ENCODE peak calls at places on chromosomes 7 and 10, in four cellular contexts. P is ovary, N is fibroblast of lung, C is heart left ventricle. E is an unnamed sample.

GRCh38 chr7:117872565-117873055 is 631 bp downstream of the CTTNBP2 start:
- DNase-seq in P (peak; percentile 40), N (peak; percentile 24), C (peak; percentile 31), E (no peak)

GRCh38 chr7:139753079-139753692 is 24.6 kb downstream of the HIPK2 start:
- DNase-seq in P (no peak), N (no peak), C (no peak), E (no peak)

GRCh38 chr10:30115391-30116253 is 56.2 kb upstream of the JCAD start:
- DNase-seq in P (no peak), N (peak; percentile 62), C (no peak), E (no peak)

GRCh38 chr10:32963102-32963501 is 5.1 kb upstream of the ITGB1 start:
- DNase-seq in P (no peak), N (peak; percentile 88), C (no peak), E (no peak)

GRCh38 chr10:17644485-17644964 is 574 bp downstream of the STAM start:
- DNase-seq in P (no peak), N (no peak), C (no peak), E (no peak)

GRCh38 chr10:71419002-71419540 is 22.4 kb downstream of the CDH23 start:
- DNase-seq in P (no peak), N (no peak), C (no peak), E (no peak)

GRCh38 chr10:11864727-11865126 is 41.6 kb downstream of the PROSER2 start:
- DNase-seq in P (no peak), N (no peak), C (no peak), E (no peak)

GRCh38 chr7:36473454-36474282 is 84.0 kb downstream of the ANLN start:
- DNase-seq in P (no peak), N (peak; percentile 25), C (no peak), E (no peak)

GRCh38 chr10:128116187-128116586 is 10.0 kb downstream of the MKI67 start:
- DNase-seq in P (no peak), N (no peak), C (no peak), E (no peak)

GRCh38 chr10:595473-595872 is 94.0 kb downstream of the DIP2C start:
- DNase-seq in P (no peak), N (no peak), C (no peak), E (no peak)

GRCh38 chr10:62043493-62043938 is 142.0 kb downstream of the ARID5B start:
- DNase-seq in P (no peak), N (peak; percentile 96), C (no peak), E (no peak)

GRCh38 chr10:119199231-119199992 is 8.0 kb upstream of the GRK5 start:
- DNase-seq in P (peak; percentile 65), N (peak; percentile 81), C (peak; percentile 68), E (peak; percentile 74)

GRCh38 chr7:3294432-3295100 is 6.5 kb upstream of the SDK1 start:
- DNase-seq in P (no peak), N (no peak), C (no peak), E (no peak)

GRCh38 chr10:69629897-69630650 is at the start of gene FAM241B:
- DNase-seq in P (peak; percentile 63), N (peak; percentile 42), C (peak; percentile 64), E (peak; percentile 57)

GRCh38 chr10:25226775-25227682 is 52.2 kb downstream of the GPR158 start:
- DNase-seq in P (no peak), N (peak; percentile 53), C (peak; percentile 24), E (no peak)

GRCh38 chr7:100465702-100466311 is 1.7 kb upstream of the SPACDR start:
- DNase-seq in P (peak; percentile 82), N (peak; percentile 74), C (peak; percentile 89), E (peak; percentile 68)

GRCh38 chr10:844552-844951 is 87.0 kb downstream of the LARP4B start:
- DNase-seq in P (no peak), N (peak; percentile 77), C (peak; percentile 40), E (no peak)

GRCh38 chr10:97574374-97575100 is 2.0 kb downstream of the ANKRD2 start:
- DNase-seq in P (no peak), N (peak; percentile 68), C (peak; percentile 88), E (peak; percentile 74)

GRCh38 chr7:66400400-66400799 is 195.3 kb downstream of the TPST1 start:
- DNase-seq in P (no peak), N (no peak), C (no peak), E (no peak)

GRCh38 chr10:94358480-94358879 is 4.3 kb downstream of the NOC3L start:
- DNase-seq in P (no peak), N (peak; percentile 96), C (no peak), E (no peak)

GRCh38 chr7:151429555-151430331 is 10.2 kb downstream of the CRYGN start:
- DNase-seq in P (no peak), N (peak; percentile 14), C (no peak), E (no peak)

GRCh38 chr10:22228167-22228938 is 10.5 kb upstream of the EBLN1 start:
- DNase-seq in P (no peak), N (no peak), C (no peak), E (no peak)
- H3K27me3 ChIP-seq in P (no peaks in the 10 kb centered on the region), N (no peaks in the 10 kb centered on the region), C (no peaks in the 10 kb centered on the region), E (no peaks in the 10 kb centered on the region)

GRCh38 chr7:121744877-121745276 is 128.1 kb upstream of the PTPRZ1 start:
- DNase-seq in P (no peak), N (no peak), C (no peak), E (no peak)

GRCh38 chr7:121745856-121746255 is 127.1 kb upstream of the PTPRZ1 start:
- DNase-seq in P (no peak), N (no peak), C (no peak), E (no peak)

GRCh38 chr7:121752706-121753105 is 120.3 kb upstream of the PTPRZ1 start:
- DNase-seq in P (no peak), N (peak; percentile 13), C (no peak), E (no peak)

GRCh38 chr7:121744319-121744718 is 128.6 kb upstream of the PTPRZ1 start:
- DNase-seq in P (no peak), N (no peak), C (no peak), E (no peak)

GRCh38 chr7:121748546-121748945 is 124.4 kb upstream of the PTPRZ1 start:
- DNase-seq in P (no peak), N (no peak), C (no peak), E (no peak)
- H3K4me1 ChIP-seq in P (no peaks in the 10 kb centered on the region), N (no peaks in the 10 kb centered on the region), C (no peaks in the 10 kb centered on the region), E (no peaks in the 10 kb centered on the region)

GRCh38 chr10:63206576-63206975 is 73.4 kb downstream of the NRBF2 start:
- DNase-seq in P (no peak), N (no peak), C (no peak), E (no peak)

GRCh38 chr10:63206997-63207952 is 74.1 kb downstream of the NRBF2 start:
- DNase-seq in P (peak; percentile 46), N (peak; percentile 90), C (peak; percentile 46), E (no peak)

GRCh38 chr10:63201118-63201517 is 68.0 kb downstream of the NRBF2 start:
- DNase-seq in P (no peak), N (no peak), C (no peak), E (no peak)

GRCh38 chr10:63208981-63209380 is 75.9 kb downstream of the NRBF2 start:
- DNase-seq in P (no peak), N (peak; percentile 72), C (no peak), E (no peak)

DNA sequence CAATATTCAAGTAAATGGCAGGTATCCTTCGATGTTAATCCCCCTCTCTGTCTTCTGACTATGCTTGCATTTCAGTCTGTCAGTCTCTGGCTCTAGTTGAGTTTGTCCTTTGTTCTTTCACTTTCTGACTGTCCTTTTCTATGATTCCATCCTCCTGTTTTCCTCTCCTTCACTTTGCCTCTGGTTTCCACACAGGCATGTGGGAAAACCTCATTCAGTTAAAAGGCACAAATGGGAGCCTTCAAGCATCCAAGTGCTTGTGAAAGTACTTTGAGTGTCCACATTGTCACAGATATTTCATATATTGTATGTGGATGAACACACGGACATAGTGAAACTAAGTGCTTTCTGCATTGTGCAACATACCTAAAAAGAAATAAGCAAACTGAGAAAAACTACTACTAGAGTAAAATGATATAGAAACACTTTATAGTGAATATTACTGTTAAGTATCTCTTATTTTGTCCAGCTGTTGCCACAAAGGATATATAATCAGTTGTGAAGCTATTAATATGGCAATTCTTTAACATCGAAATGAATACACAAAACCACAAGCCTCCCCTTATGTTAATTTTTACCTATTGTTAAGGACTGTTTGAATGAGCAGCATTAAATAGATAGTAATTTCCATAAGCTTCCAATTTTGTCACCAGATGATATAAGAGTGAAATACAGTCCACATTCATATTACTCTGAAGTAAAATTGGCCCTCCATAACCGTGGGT is 71.7 kb downstream of the NRBF2 start:
- DNase-seq in P (no peak), N (no peak), C (no peak), E (no peak)
- H3K27me3 ChIP-seq in P (no peaks in the 10 kb centered on the region), N (no peaks in the 10 kb centered on the region), C (no peaks in the 10 kb centered on the region), E (no peaks in the 10 kb centered on the region)

DNA sequence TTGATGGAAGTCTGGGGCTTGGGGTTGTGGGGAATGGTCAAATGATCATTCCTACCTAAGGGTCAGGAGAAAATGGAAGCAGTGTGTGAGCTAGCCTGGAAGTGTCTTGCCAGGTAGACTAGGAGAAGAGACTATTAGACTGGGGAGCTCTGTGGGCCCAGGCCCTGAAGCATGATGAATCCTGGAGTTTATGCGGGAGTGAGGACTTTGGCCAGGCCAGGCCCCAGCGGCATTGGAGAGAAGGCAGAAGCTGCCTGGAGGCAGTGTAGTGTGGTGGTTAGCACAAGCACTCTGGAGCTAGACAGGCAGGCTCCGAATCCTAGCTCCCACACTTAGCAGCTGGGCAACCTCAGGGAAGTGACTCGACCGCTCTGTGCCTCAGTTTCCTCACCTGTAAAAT is 29.3 kb downstream of the ZMIZ1 start:
- DNase-seq in P (no peak), N (no peak), C (no peak), E (no peak)
- H3K4me1 ChIP-seq in P (peaks cover 64% of the 10 kb centered on the region), N (peaks cover 53% of the 10 kb centered on the region), C (peaks cover 100% of the 10 kb centered on the region), E (peaks cover 100% of the 10 kb centered on the region)

GRCh38 chr10:58086763-58087150 is 180.9 kb downstream of the IPMK start:
- DNase-seq in P (no peak), N (no peak), C (no peak), E (no peak)
- H3K27me3 ChIP-seq in P (no peaks in the 10 kb centered on the region), N (no peaks in the 10 kb centered on the region), C (no peaks in the 10 kb centered on the region), E (no peaks in the 10 kb centered on the region)

GRCh38 chr10:110717830-110718595 is 73.9 kb downstream of the RBM20 start:
- DNase-seq in P (no peak), N (no peak), C (peak; percentile 68), E (no peak)
- H3K4me1 ChIP-seq in P (no peaks in the 10 kb centered on the region), N (no peaks in the 10 kb centered on the region), C (peaks cover 84% of the 10 kb centered on the region), E (peaks cover 28% of the 10 kb centered on the region)

DNA sequence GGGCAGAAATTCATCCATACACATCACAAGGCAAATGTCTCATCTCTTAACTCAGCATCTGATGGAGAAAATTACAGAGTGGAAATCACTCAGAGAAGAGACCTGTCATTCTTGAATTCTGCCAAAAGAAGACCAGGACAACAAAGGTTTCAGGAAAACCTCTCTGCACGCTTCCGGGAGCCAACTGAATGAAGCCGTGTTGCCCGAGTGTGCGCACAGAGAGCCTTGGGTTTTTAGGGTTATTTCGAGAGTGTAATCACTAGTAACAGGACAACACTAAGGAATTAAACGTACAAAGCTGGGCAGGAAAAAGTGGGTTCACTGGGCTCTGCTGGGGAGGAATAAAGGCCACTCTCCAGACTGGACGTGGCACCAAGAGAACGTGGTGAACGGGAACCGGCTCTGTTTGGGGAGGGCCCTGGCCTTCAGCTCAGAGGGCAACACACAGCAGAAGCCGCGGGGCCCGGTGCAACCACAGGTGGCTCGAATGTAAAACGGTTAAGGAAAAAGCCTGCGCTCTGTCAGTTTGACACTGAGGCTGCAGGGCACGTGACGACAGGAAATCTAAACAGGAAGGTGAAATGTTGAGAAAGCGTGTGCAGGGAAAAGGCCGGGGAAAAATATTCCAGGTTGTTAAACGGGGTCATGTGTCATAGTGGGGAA is 331.5 kb downstream of the DNAJB6 start:
- DNase-seq in P (no peak), N (no peak), C (no peak), E (no peak)
- H3K27me3 ChIP-seq in P (no peaks in the 10 kb centered on the region), N (no peaks in the 10 kb centered on the region), C (no peaks in the 10 kb centered on the region), E (no peaks in the 10 kb centered on the region)